ENCODE peak calls at places on chromosomes 11 and 22, in six cellular contexts. B, X, U, G, Q and J are unnamed samples. For H3K79me2, the result is how much of the 10 kb centered on the place peaks cover.

GRCh38 chr11:76251223-76251575 is 44.9 kb upstream of the WNT11 start:
- DNase-seq in B (no peak), X (no peak), U (no peak), G (no peak), Q (no peak), J (no peak)

GRCh38 chr11:92425127-92425526 is 200.5 kb downstream of the FAT3 start:
- DNase-seq in B (no peak), X (no peak), U (no peak), G (no peak), Q (no peak), J (no peak)

GRCh38 chr22:27311666-27312566 is 489.6 kb downstream of the MN1 start:
- DNase-seq in B (no peak), X (no peak), U (no peak), G (no peak), Q (no peak), J (peak)

GRCh38 chr11:11416917-11417316 is 63.9 kb upstream of the CSNK2A3 start:
- DNase-seq in B (no peak), X (no peak), U (no peak), G (no peak), Q (no peak), J (no peak)

GRCh38 chr11:47127213-47127612 is 49.5 kb downstream of the ARFGAP2 start:
- DNase-seq in B (no peak), X (no peak), U (no peak), G (no peak), Q (no peak), J (no peak)

GRCh38 chr11:116731097-116731761 is 41.6 kb downstream of the BUD13 start:
- DNase-seq in B (no peak), X (no peak), U (peak), G (peak), Q (no peak), J (peak)

GRCh38 chr11:60809691-60810090 is 24.6 kb downstream of the MS4A10 start:
- DNase-seq in B (no peak), X (no peak), U (no peak), G (no peak), Q (no peak), J (no peak)

GRCh38 chr11:92489831-92490399 is 265.3 kb downstream of the FAT3 start:
- DNase-seq in B (no peak), X (no peak), U (peak), G (no peak), Q (no peak), J (no peak)

GRCh38 chr11:71206186-71206585 is 46.2 kb downstream of the SHANK2 start:
- DNase-seq in B (no peak), X (no peak), U (no peak), G (no peak), Q (no peak), J (peak)

GRCh38 chr11:82012276-82012675 is 721.4 kb downstream of the FAM181B start:
- DNase-seq in B (no peak), X (no peak), U (no peak), G (no peak), Q (no peak), J (no peak)

GRCh38 chr11:92955900-92956299 is 13.6 kb upstream of the MTNR1B start:
- DNase-seq in B (no peak), X (no peak), U (no peak), G (no peak), Q (no peak), J (no peak)

GRCh38 chr11:35158371-35159081 is 19.6 kb downstream of the CD44 start:
- DNase-seq in B (no peak), X (no peak), U (no peak), G (no peak), Q (no peak), J (no peak)

GRCh38 chr11:95308512-95309035 is 77.6 kb upstream of the SESN3 start:
- DNase-seq in B (no peak), X (no peak), U (no peak), G (no peak), Q (no peak), J (no peak)

GRCh38 chr11:104105155-104105554 is 58.8 kb downstream of the PDGFD start:
- DNase-seq in B (no peak), X (no peak), U (no peak), G (no peak), Q (no peak), J (no peak)

GRCh38 chr22:45866398-45867117 is 110.4 kb downstream of the WNT7B start:
- DNase-seq in B (no peak), X (no peak), U (peak), G (no peak), Q (no peak), J (peak)

GRCh38 chr11:12721816-12722604 is 47.8 kb downstream of the TEAD1 start:
- DNase-seq in B (no peak), X (no peak), U (no peak), G (no peak), Q (no peak), J (peak)

GRCh38 chr22:49515486-49515885 is 312.2 kb downstream of the BRD1 start:
- DNase-seq in B (no peak), X (no peak), U (no peak), G (peak), Q (no peak), J (no peak)

GRCh38 chr22:29733362-29734322 is 13.8 kb downstream of the CABP7 start:
- DNase-seq in B (no peak), X (no peak), U (peak), G (no peak), Q (peak), J (no peak)

GRCh38 chr11:37104380-37104779 is 506.3 kb upstream of the RAG2 start:
- DNase-seq in B (no peak), X (no peak), U (no peak), G (no peak), Q (no peak), J (no peak)

GRCh38 chr11:124919836-124920755 is 1.0 kb downstream of the HEPN1 start:
- DNase-seq in B (no peak), X (no peak), U (peak), G (no peak), Q (no peak), J (no peak)

GRCh38 chr22:25880524-25880923 is 138.5 kb downstream of the MYO18B start:
- DNase-seq in B (no peak), X (no peak), U (no peak), G (peak), Q (peak), J (peak)

GRCh38 chr11:9982796-9983579 is 311.0 kb downstream of the SBF2 start:
- DNase-seq in B (peak), X (peak), U (no peak), G (peak), Q (no peak), J (peak)

GRCh38 chr22:50695421-50696250 is 23.0 kb downstream of the SHANK3 start:
- DNase-seq in B (no peak), X (no peak), U (no peak), G (no peak), Q (no peak), J (no peak)

GRCh38 chr11:17528906-17529813 is 15.1 kb downstream of the USH1C start:
- DNase-seq in B (no peak), X (no peak), U (no peak), G (no peak), Q (no peak), J (no peak)

GRCh38 chr11:120013325-120014250 is 124.3 kb downstream of the TRIM29 start:
- DNase-seq in B (peak), X (peak), U (peak), G (peak), Q (no peak), J (peak)

GRCh38 chr11:128207861-128208321 is 379.5 kb downstream of the ETS1 start:
- DNase-seq in B (peak), X (no peak), U (no peak), G (no peak), Q (no peak), J (no peak)

GRCh38 chr11:77560605-77561004 is 29.1 kb upstream of the AQP11 start:
- DNase-seq in B (peak), X (no peak), U (no peak), G (peak), Q (no peak), J (no peak)

GRCh38 chr11:114180301-114181055 is 115.7 kb upstream of the NNMT start:
- DNase-seq in B (no peak), X (no peak), U (peak), G (peak), Q (no peak), J (peak)

DNA sequence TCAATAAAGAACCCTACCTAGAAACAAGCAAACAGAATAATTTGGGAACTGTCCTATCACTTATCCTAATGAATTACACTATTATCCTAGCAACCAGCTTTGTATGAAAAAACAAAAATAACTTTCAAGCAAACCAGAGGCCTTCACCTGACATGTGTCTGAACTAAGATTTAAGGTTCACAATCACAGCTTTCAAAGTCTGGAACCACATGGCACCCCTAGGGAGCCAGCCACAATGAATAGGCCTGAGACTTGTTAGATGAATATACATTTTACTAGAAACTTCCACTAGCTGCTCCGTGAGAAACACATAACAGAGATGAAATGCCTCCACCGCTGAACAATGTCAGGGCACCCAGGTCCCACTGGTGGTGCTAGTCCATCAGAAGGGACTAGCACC is 65.8 kb upstream of the CYP2D6 start:
- DNase-seq in B (no peak), X (no peak), U (no peak), G (no peak), Q (no peak), J (no peak)
- H3K79me2 ChIP-seq in B (half or more), X (half or more), U (under half), G (half or more), Q (half or more), J (half or more)

DNA sequence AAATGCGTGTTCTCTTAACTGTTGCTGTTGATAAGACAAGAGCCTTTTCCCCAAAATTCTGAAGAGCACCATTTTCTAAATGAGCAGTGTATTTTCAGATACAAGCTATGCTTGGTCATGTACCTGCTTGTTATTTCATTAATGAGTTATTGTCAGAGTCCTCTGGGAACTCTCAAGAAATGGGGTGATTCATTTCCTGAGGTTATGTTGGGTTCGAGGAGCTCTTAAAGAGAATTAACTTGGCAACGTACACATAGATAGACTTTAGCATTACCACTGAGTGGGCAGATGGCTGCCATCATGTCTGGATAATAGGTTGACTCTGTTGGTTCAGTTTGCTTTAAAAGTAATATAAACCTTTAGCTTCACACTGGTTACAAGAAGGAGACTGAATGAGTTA is 87.9 kb upstream of the SORL1-AS1 start:
- DNase-seq in B (no peak), X (no peak), U (no peak), G (no peak), Q (peak), J (no peak)
- TF ChIP-seq REST in B (no peak), X (no peak), U (no peak), G (no peak), Q (no peak), J (no peak)

DNA sequence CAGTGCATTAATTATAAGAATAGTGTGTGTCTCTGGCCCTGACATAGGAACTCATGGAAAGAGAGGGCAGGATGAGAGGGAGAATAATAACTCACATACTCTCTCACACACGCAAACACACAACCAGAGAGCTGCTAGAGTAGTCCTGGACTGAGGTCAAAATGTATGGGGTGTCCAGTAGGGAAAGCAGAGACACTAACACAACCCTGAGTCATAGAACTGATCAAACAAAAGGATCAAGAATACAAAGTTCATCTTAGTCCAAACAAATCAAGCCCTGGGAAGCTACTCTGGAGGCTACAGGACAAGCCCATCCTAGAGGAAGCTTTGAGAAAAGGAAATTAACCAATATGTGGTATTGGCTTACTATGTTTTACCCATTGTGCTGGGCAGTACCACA is 178.5 kb upstream of the GUCY1A2 start:
- DNase-seq in B (no peak), X (no peak), U (no peak), G (peak), Q (no peak), J (no peak)
- H3K79me2 ChIP-seq in B (under half), X (under half), U (under half), G (under half), Q (under half), J (under half)

GRCh38 chr11:67045314-67045713 is 11.3 kb upstream of the RHOD start:
- DNase-seq in B (peak), X (no peak), U (no peak), G (no peak), Q (no peak), J (no peak)
- TF ChIP-seq REST in B (no peak), X (no peak), U (no peak), G (no peak), Q (no peak), J (no peak)

GRCh38 chr11:57728829-57729228 is 12.5 kb upstream of the SELENOH start:
- DNase-seq in B (no peak), X (no peak), U (no peak), G (no peak), Q (no peak), J (no peak)
- H3K79me2 ChIP-seq in B (half or more), X (half or more), U (half or more), G (half or more), Q (under half), J (half or more)

GRCh38 chr11:27076121-27076589 is 35.5 kb downstream of the BBOX1 start:
- DNase-seq in B (no peak), X (no peak), U (no peak), G (no peak), Q (no peak), J (no peak)
- TF ChIP-seq REST in B (no peak), X (no peak), U (no peak), G (no peak), Q (no peak), J (no peak)

DNA sequence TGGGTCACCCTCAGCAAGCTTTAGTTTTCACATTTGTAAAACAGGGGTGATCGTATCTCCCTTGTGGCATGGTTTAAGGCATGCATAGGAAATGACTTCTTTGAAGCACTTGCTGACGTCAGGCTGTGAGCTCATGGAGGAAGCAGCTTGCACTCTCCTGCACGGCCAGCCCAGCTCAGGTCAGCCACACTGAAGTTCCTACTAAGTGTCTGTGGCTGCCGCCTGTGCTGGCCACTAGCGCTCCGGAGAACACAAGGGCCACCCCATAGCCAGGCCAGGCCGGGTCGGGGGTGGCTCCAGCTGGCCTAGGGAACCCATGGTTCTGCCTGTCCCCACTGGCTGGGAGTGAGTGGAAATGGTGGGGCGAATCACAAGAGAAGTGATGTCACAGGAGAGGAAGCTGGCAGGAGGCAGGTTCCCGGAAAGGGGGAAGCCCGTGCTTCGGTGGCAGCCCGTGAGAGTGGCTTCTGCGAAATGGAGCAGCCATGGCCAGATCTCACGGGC is 28.2 kb downstream of the KCTD17 start:
- DNase-seq in B (no peak), X (no peak), U (no peak), G (no peak), Q (no peak), J (no peak)
- H3K79me2 ChIP-seq in B (under half), X (under half), U (under half), G (under half), Q (under half), J (under half)

GRCh38 chr11:72625746-72626636 is 48.2 kb downstream of the PDE2A start:
- DNase-seq in B (no peak), X (peak), U (peak), G (peak), Q (no peak), J (peak)

GRCh38 chr11:72627594-72628281 is 46.5 kb downstream of the PDE2A start:
- DNase-seq in B (no peak), X (no peak), U (no peak), G (no peak), Q (no peak), J (no peak)

GRCh38 chr11:72623052-72623451 is 51.2 kb downstream of the PDE2A start:
- DNase-seq in B (no peak), X (no peak), U (no peak), G (no peak), Q (no peak), J (no peak)

GRCh38 chr11:72626637-72626936 is 47.6 kb downstream of the PDE2A start:
- DNase-seq in B (no peak), X (no peak), U (no peak), G (no peak), Q (no peak), J (no peak)

DNA sequence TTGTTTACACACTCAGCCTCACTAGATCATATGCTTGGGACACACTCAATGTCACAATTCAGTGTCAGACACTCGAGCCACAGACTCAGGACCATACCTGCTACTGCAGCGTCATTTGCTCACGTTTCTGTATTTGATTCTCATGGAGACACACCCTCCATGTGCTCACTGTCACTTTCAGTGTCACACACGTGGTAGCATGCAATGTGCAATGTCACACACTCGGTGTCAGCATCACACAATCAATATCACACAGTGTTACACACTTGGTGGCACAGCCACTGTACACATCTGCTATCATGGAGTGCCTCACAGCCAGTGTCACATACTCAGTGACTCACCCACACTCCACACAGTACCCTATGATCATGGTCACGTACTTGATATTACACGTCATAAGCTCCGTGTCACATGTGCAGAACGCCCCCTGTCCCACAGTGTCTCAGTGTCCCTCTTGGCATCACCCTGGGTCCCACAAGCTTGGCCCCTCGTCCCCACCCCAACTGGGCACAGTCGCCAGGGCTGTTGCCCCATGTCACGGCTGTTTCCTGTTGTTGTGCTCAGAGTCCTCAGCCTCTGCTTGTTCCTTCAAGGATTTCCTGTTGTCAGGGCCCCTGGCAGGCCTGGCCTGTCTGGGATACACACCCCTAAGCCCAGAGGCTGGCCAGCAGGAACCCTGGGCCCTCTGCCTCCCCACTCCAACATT is 49.6 kb downstream of the PDE2A start:
- DNase-seq in B (no peak), X (no peak), U (no peak), G (no peak), Q (no peak), J (no peak)
- TF ChIP-seq REST in B (no peak), X (no peak), U (no peak), G (no peak), Q (no peak), J (no peak)

DNA sequence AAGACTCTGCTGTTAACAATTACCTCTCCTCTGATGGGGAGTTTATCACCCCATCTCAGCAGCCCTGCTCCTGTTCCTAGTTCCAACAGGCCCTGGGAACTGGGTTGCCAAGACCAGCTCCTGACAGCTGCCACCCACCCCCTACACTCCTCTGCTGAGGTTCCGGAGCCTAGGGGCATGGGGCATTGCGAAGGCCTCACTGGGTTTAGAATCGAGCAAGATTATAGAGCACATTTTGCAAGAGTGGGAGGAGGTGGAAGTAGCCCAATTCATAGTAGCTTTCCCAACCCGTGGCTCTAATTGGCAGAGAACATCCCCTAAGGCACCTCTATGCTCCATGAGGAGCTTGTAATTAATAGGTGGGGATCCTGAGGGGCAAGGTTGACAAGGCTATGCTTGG is 23.0 kb downstream of the MYEOV start:
- DNase-seq in B (no peak), X (no peak), U (no peak), G (no peak), Q (no peak), J (no peak)
- H3K79me2 ChIP-seq in B (half or more), X (under half), U (under half), G (under half), Q (under half), J (under half)

GRCh38 chr22:40487663-40488249 is 117.4 kb downstream of the SGSM3 start:
- DNase-seq in B (no peak), X (peak), U (peak), G (peak), Q (no peak), J (peak)

GRCh38 chr22:40486962-40487602 is 116.7 kb downstream of the SGSM3 start:
- DNase-seq in B (no peak), X (no peak), U (no peak), G (no peak), Q (no peak), J (no peak)

GRCh38 chr22:40491990-40492631 is 121.7 kb downstream of the SGSM3 start:
- DNase-seq in B (no peak), X (no peak), U (no peak), G (no peak), Q (peak), J (peak)
- TF ChIP-seq REST in B (no peak), X (no peak), U (no peak), G (no peak), Q (no peak), J (no peak)